ENCODE peak calls at places on chromosomes 1 and 21, in seven cellular contexts. O is CD4-positive, alpha-beta T cell; B is glutamatergic neuron; Z is bronchial epithelial cell; C is stomach; Y is Calu3; W is NB4. F is an unnamed sample.

GRCh38 chr1:183646780-183647179 is 6.3 kb downstream of the APOBEC4 start:
- DNase-seq in W (peak; percentile 19), O (no peak), Z (no peak), B (no peak), Y (no peak), C (no peak), F (no peak)

GRCh38 chr1:27292111-27292510 is 29.9 kb upstream of the TMEM222 start:
- DNase-seq in B (no peak), Y (no peak), C (no peak), W (no peak), Z (peak; percentile 37), O (no peak), F (no peak)

GRCh38 chr1:220943319-220943718 is 64.1 kb downstream of the HLX start:
- DNase-seq in O (no peak), B (no peak), Z (no peak), W (no peak), C (no peak), Y (no peak), F (no peak)

GRCh38 chr1:89993541-89993940 is 1.4 kb upstream of the ZNF326 start:
- DNase-seq in W (no peak), Z (no peak), C (no peak), O (no peak), B (no peak), Y (no peak), F (no peak)

GRCh38 chr21:35995522-35996088 is 64.7 kb downstream of the SETD4 start:
- DNase-seq in B (no peak), Y (no peak), C (no peak), Z (no peak), O (no peak), W (no peak), F (no peak)

GRCh38 chr1:115791816-115792215 is 23.3 kb upstream of the CASQ2 start:
- DNase-seq in B (no peak), W (no peak), C (no peak), O (no peak), Y (no peak), Z (peak; percentile 86), F (no peak)

GRCh38 chr1:20107767-20108166 is 11.6 kb downstream of the PLA2G2D start:
- DNase-seq in O (no peak), Y (no peak), B (no peak), C (no peak), Z (no peak), W (no peak), F (no peak)

GRCh38 chr1:206537141-206537540 is 29.8 kb downstream of the RASSF5 start:
- DNase-seq in Y (no peak), B (no peak), C (no peak), W (no peak), Z (no peak), O (no peak), F (no peak)

GRCh38 chr1:192311281-192311680 is 5.5 kb upstream of the RGS21 start:
- DNase-seq in Y (peak; percentile 25), C (no peak), W (peak; percentile 65), O (no peak), Z (peak; percentile 38), B (no peak), F (no peak)

GRCh38 chr1:60911980-60912692 is 170.2 kb upstream of the NFIA start:
- DNase-seq in Y (no peak), O (no peak), C (no peak), Z (no peak), B (peak; percentile 28), W (no peak), F (no peak)

GRCh38 chr1:81126989-81127571 is 673.7 kb upstream of the ADGRL2 start:
- DNase-seq in B (no peak), C (no peak), Y (no peak), Z (no peak), W (no peak), O (no peak), F (no peak)

DNA sequence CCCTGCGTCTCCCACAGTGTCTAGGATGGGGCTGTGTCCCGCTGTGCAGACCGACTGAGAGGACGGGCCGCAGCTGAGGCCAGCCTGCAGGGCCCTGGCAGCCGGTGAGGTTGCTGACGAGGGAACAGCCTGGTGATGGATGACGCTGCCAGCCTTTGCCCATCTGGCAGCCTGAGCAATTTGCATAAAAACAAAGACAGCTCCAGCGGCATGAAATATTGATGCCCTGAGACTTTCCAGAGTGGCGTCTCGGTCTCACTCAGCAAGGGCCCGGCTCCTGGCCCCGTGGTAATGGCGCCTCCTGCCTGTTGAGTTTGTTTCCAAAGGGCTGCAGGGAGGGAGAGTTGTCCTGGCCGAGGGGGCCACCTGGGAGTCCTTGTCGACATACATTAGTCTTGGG is 19.1 kb upstream of the KCNA10 start:
- DNase-seq in Y (no peak), Z (no peak), C (no peak), B (peak; percentile 77), O (no peak), W (no peak), F (no peak)
- TF ChIP-seq CTCF in Y (no peak), Z (no peak), C (no peak), B (peak; percentile 24), O (no peak), W (no peak), F (no peak)

DNA sequence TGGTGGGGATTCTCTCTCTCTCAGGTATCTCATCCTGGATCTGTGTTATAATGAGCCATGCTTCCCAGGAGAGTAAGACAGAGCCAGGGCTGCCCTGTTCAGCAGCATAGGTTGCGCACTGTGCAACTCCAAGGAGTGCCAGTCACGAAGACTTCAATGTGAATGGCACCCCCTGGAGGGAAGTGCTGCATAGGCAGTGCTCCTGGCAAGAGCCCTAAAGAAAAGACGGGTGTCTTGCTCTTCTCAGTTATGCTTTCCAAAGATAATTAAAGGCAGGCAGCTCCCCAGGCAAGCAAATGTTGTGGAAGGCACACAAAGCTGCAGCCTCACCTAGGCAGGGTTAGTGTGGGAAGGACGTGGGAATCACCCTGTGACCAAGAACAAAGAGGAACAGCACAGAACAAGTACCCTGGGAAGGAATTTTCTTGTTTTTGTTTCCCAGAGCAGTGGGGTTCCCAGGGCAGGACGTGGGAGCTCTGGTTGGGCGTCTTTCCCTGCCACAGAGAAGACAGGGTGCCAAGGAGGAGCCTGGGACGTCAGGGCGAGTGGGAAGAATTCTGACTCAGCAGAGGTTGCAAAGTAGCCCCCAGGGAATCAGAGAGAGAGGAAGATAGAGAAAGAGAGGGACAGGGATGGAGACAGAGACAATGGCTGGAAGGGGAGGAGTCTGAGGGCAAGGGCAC is 120.9 kb downstream of the KCNN3 start:
- DNase-seq in B (no peak), Z (peak; percentile 29), W (peak; percentile 68), Y (peak; percentile 68), C (no peak), O (no peak), F (no peak)
- TF ChIP-seq CTCF in B (no peak), Z (peak; percentile 55), W (peak; percentile 59), Y (no peak), C (no peak), O (no peak), F (peak; percentile 18)

DNA sequence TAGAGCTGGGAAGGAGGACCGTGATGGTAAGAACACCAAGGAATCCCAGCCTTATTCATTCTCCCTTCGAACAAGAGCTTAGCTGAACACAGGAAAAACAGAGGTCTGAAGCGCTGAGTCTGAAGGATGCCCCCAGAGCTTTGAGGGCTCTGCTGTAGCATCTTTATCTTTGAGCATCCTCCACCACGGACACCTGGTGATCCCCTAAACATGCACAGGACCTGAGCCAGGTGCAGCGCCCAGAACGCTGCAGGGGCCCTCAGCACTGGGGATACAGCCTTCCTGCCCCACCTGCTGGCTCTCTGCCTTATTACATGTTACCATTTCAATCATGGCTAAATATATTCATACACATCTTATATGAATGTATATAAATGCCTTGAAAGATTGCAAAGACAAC is 7.7 kb upstream of the GPATCH4 start:
- DNase-seq in Z (peak; percentile 40), C (peak; percentile 51), Y (peak; percentile 78), O (peak; percentile 45), B (peak; percentile 65), W (peak; percentile 48), F (no peak)
- TF ChIP-seq CTCF in Z (peak; percentile 70), C (peak; percentile 25), Y (peak; percentile 78), O (peak; percentile 71), B (peak; percentile 75), W (peak; percentile 65), F (peak; percentile 74)

DNA sequence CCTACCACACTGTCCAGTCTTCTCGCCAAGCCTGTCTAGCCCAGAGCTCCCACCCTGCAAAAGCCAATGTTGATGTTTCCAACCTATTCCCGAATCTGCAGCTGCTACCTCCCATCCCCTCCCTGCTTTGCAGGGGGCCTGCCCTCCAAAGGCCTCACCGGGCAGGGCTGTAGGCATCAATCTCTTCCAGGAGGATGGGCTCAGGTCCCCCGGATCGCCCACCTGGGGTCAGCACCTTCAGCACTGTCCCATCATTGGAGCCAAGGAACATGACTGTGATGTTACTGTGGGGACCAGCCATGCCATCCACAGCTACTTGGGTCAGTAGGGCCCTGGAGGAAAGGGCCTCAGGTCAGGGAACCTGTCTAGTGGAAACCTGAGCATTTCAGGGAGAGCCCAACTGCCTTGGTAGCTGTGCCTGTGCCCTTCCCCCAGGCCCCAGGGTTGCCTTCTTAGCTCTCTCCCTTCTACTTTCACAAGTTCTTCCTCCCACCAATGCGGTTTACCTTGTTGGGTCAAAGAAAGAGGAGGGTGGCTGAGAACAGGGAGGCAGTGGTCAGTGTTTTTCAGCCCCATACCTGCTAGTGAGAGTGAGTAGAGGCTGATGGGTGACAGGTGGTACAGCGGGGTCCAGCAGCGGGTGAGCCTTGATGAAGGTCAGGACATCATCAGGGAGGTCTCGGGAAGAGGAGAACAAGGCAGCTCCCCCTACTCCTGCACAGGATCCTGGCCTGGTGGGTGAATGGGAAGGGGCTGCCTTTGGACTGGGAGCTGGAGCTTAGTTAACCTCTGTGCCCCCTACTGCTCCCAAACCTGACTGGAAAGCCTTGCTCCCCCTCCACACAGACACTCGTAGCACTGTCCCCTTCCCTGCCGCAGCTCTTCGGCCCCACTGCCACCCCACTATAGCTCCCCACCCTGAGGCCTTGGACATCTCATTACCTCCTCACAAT is 10.7 kb downstream of the SEMA6C start:
- DNase-seq in B (no peak), O (no peak), Y (no peak), Z (no peak), C (no peak), W (no peak), F (no peak)
- TF ChIP-seq CTCF in B (no peak), O (no peak), Y (no peak), Z (no peak), C (no peak), W (no peak), F (no peak)